ENCODE peak calls at places on chromosomes 16 and 17, in six cellular contexts. D is adrenal gland, M is lower lobe of right lung, T is epithelial cell of esophagus, Q is GM23338, K is choroid plexus epithelial cell. Y is an unnamed sample.

GRCh38 chr17:5123343-5124124 is 7.7 kb downstream of the USP6 start:
- DNase-seq in D (no peak), M (peak), T (no peak), Q (no peak), K (no peak), Y (no peak)

GRCh38 chr16:46730801-46731690 is 17.1 kb downstream of the MYLK3 start:
- DNase-seq in D (no peak), M (no peak), T (no peak), Q (no peak), K (no peak), Y (no peak)

GRCh38 chr17:19457046-19457445 is 46.0 kb downstream of the RNF112 start:
- DNase-seq in D (no peak), M (no peak), T (no peak), Q (no peak), K (no peak), Y (no peak)

GRCh38 chr17:57782051-57782490 is 37.0 kb upstream of the CCDC182 start:
- DNase-seq in D (no peak), M (no peak), T (no peak), Q (peak), K (no peak), Y (no peak)

GRCh38 chr17:72164340-72164739 is 43.5 kb downstream of the SOX9 start:
- DNase-seq in D (no peak), M (no peak), T (no peak), Q (no peak), K (no peak), Y (peak)

GRCh38 chr17:82962163-82962720 is 117.2 kb upstream of the METRNL start:
- DNase-seq in D (no peak), M (no peak), T (no peak), Q (no peak), K (no peak), Y (no peak)

GRCh38 chr17:50841949-50842354 is 6.6 kb downstream of the WFIKKN2 start:
- DNase-seq in D (peak), M (peak), T (peak), Q (peak), K (peak), Y (peak)

GRCh38 chr17:1713878-1714487 is 3.8 kb upstream of the TLCD2 start:
- DNase-seq in D (peak), M (peak), T (peak), Q (peak), K (peak), Y (peak)

GRCh38 chr17:65013613-65014391 is 42.7 kb downstream of the GNA13 start:
- DNase-seq in D (peak), M (no peak), T (peak), Q (no peak), K (peak), Y (peak)

GRCh38 chr16:89375686-89376085 is 114.7 kb downstream of the ANKRD11 start:
- DNase-seq in D (no peak), M (no peak), T (no peak), Q (no peak), K (no peak), Y (no peak)

GRCh38 chr16:1072526-1073261 is at the start of gene SSTR5:
- DNase-seq in D (no peak), M (no peak), T (no peak), Q (peak), K (no peak), Y (no peak)

GRCh38 chr17:33686171-33686570 is 393.1 kb upstream of the ASIC2 start:
- DNase-seq in D (no peak), M (no peak), T (no peak), Q (peak), K (no peak), Y (no peak)

GRCh38 chr16:27230562-27230991 is 27.3 kb downstream of the KDM8 start:
- DNase-seq in D (no peak), M (peak), T (no peak), Q (peak), K (no peak), Y (no peak)
- TF ChIP-seq CTCF in D (no peak), M (peak), T (no peak), Q (no peak), K (no peak), Y (no peak)

GRCh38 chr17:36939059-36939943 is 2.0 kb downstream of the LHX1 start:
- DNase-seq in D (no peak), M (no peak), T (no peak), Q (no peak), K (no peak), Y (no peak)

GRCh38 chr17:36936455-36936934 is 780 bp upstream of the LHX1 start:
- DNase-seq in D (no peak), M (no peak), T (no peak), Q (peak), K (no peak), Y (no peak)

GRCh38 chr17:36937001-36937960 is at the start of gene LHX1:
- DNase-seq in D (no peak), M (no peak), T (no peak), Q (peak), K (no peak), Y (no peak)

GRCh38 chr17:36938566-36939058 is 1.3 kb downstream of the LHX1 start:
- DNase-seq in D (no peak), M (no peak), T (no peak), Q (no peak), K (no peak), Y (no peak)

GRCh38 chr17:36937961-36938565 is 788 bp downstream of the LHX1 start:
- DNase-seq in D (no peak), M (no peak), T (peak), Q (peak), K (peak), Y (peak)
- TF ChIP-seq CTCF in D (no peak), M (no peak), T (no peak), Q (no peak), K (no peak), Y (no peak)

GRCh38 chr17:28327709-28328108 is 7.6 kb downstream of the IFT20 start:
- DNase-seq in D (no peak), M (no peak), T (no peak), Q (no peak), K (peak), Y (no peak)
- TF ChIP-seq CTCF in D (no peak), M (no peak), T (peak), Q (peak), K (peak), Y (no peak)

DNA sequence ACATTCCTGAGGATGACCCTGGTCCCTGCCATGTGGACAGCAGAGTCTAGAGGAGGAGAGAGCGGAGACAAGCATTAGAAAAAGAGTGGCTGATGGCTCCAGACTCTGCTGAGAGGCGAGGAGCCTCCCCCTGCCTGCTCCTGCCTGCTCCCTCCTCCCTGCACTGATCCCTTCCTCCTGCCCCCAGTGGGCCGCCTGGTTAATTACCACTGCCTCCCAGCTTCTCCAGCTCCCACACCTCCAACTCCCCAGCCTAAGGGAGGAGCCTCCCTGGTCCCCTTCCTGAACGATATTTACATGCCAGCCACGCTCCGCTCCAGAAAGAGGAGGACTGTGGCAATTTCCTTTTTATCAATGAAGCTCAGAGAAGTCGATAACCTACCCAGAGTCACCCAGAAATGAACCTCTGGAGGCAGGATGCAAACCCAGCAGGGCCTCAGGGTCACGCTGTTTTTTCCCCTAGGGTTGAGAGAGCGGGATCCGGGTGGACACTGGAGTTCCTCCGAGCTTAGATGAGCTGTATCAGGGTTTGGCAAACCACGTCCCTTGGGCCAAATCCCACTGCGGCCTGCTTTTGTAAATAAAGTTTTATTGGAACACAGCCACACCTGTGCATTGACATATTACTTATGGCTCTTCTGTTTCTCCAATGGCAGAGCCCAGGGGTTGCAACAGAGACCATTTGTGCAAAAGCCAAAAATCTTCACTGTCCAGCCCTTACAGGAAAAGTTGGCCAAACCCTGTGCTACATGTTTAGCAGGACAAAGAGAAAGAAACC is 27.1 kb upstream of the JPH3 start:
- DNase-seq in D (no peak), M (no peak), T (no peak), Q (peak), K (peak), Y (no peak)
- TF ChIP-seq CTCF in D (no peak), M (no peak), T (no peak), Q (peak), K (peak), Y (no peak)

GRCh38 chr17:17710728-17711541 is 29.7 kb downstream of the RAI1 start:
- DNase-seq in D (peak), M (peak), T (peak), Q (peak), K (peak), Y (peak)

GRCh38 chr17:17708816-17709215 is 27.6 kb downstream of the RAI1 start:
- DNase-seq in D (no peak), M (no peak), T (no peak), Q (no peak), K (no peak), Y (no peak)

GRCh38 chr17:17711708-17712141 is 30.5 kb downstream of the RAI1 start:
- DNase-seq in D (no peak), M (no peak), T (no peak), Q (peak), K (no peak), Y (no peak)

GRCh38 chr17:17709815-17710321 is 28.6 kb downstream of the RAI1 start:
- DNase-seq in D (no peak), M (no peak), T (no peak), Q (no peak), K (no peak), Y (no peak)

GRCh38 chr17:17710355-17710727 is 29.1 kb downstream of the RAI1 start:
- DNase-seq in D (no peak), M (no peak), T (no peak), Q (no peak), K (no peak), Y (no peak)
- TF ChIP-seq CTCF in D (no peak), M (no peak), T (no peak), Q (no peak), K (no peak), Y (no peak)

Y was measured in MCF 10A.